ENCODE peak calls at places on chromosomes 1 and 21, in ten cellular contexts. H, L, C, A, I, U, Z, R, Y and D are unnamed samples.

GRCh38 chr1:198717510-198717909 is 78.7 kb downstream of the PTPRC start:
- DNase-seq in H (no peak), L (no peak), C (no peak), A (no peak), I (no peak), U (no peak), Z (no peak), R (no peak), Y (no peak), D (no peak)

GRCh38 chr1:39668111-39668510 is 3.8 kb downstream of the NT5C1A start:
- DNase-seq in H (no peak), L (no peak), C (no peak), A (no peak), I (no peak), U (no peak), Z (no peak), R (no peak), Y (no peak), D (no peak)

GRCh38 chr1:27643626-27644368 is 8.8 kb upstream of the FGR start:
- DNase-seq in H (no peak), L (peak), C (peak), A (peak), I (no peak), U (no peak), Z (peak), R (no peak), Y (peak), D (no peak)

GRCh38 chr1:35557118-35557610 is at the start of gene KIAA0319L:
- DNase-seq in H (no peak), L (peak), C (peak), A (no peak), I (peak), U (no peak), Z (peak), R (peak), Y (peak), D (peak)

GRCh38 chr1:5745776-5746610 is 246.2 kb downstream of the NPHP4 start:
- DNase-seq in H (peak), L (peak), C (peak), A (peak), I (no peak), U (no peak), Z (peak), R (peak), Y (peak), D (peak)

GRCh38 chr1:162323023-162323422 is 53.6 kb downstream of the SPATA46 start:
- DNase-seq in H (no peak), L (no peak), C (no peak), A (peak), I (no peak), U (no peak), Z (no peak), R (no peak), Y (no peak), D (no peak)

GRCh38 chr21:37656899-37657298 is 259.4 kb downstream of the KCNJ6 start:
- DNase-seq in H (no peak), L (no peak), C (no peak), A (no peak), I (no peak), U (no peak), Z (no peak), R (no peak), Y (no peak), D (no peak)

GRCh38 chr21:33904041-33904440 is 11.6 kb downstream of the ATP5PO start:
- DNase-seq in H (no peak), L (no peak), C (no peak), A (no peak), I (no peak), U (no peak), Z (no peak), R (no peak), Y (no peak), D (no peak)

GRCh38 chr1:93042134-93042821 is 36.8 kb upstream of the MTF2 start:
- DNase-seq in H (no peak), L (no peak), C (no peak), A (no peak), I (no peak), U (no peak), Z (no peak), R (no peak), Y (peak), D (no peak)

GRCh38 chr1:171670739-171671138 is 18.3 kb upstream of the MYOC start:
- DNase-seq in H (no peak), L (no peak), C (no peak), A (no peak), I (no peak), U (no peak), Z (no peak), R (no peak), Y (no peak), D (no peak)

GRCh38 chr1:240611619-240612490 is at the start of gene GREM2:
- DNase-seq in H (peak), L (peak), C (peak), A (peak), I (peak), U (peak), Z (peak), R (peak), Y (peak), D (peak)

GRCh38 chr1:109613396-109614147 is 5.8 kb downstream of the GNAT2 start:
- DNase-seq in H (no peak), L (no peak), C (no peak), A (peak), I (no peak), U (no peak), Z (peak), R (no peak), Y (no peak), D (no peak)

GRCh38 chr1:83964153-83964552 is 34.8 kb downstream of the TTLL7 start:
- DNase-seq in H (no peak), L (no peak), C (no peak), A (no peak), I (no peak), U (no peak), Z (no peak), R (no peak), Y (no peak), D (no peak)

GRCh38 chr1:231381729-231382128 is 40.4 kb downstream of the EGLN1 start:
- DNase-seq in H (no peak), L (no peak), C (no peak), A (no peak), I (no peak), U (no peak), Z (peak), R (no peak), Y (no peak), D (no peak)

GRCh38 chr1:224696891-224697765 is 81.0 kb downstream of the CNIH3 start:
- DNase-seq in H (peak), L (no peak), C (no peak), A (peak), I (peak), U (peak), Z (peak), R (no peak), Y (no peak), D (no peak)

GRCh38 chr1:39158330-39159086 is 46.0 kb upstream of the MACF1 start:
- DNase-seq in H (no peak), L (peak), C (no peak), A (peak), I (peak), U (no peak), Z (peak), R (peak), Y (no peak), D (peak)

GRCh38 chr1:203692565-203693470 is 66.2 kb downstream of the ATP2B4 start:
- DNase-seq in H (peak), L (no peak), C (no peak), A (peak), I (peak), U (peak), Z (peak), R (peak), Y (no peak), D (no peak)
- TF ChIP-seq CTCF in H (no peak), L (no peak), C (no peak), A (no peak), I (no peak), U (no peak), Z (no peak), R (no peak), Y (no peak), D (no peak)

DNA sequence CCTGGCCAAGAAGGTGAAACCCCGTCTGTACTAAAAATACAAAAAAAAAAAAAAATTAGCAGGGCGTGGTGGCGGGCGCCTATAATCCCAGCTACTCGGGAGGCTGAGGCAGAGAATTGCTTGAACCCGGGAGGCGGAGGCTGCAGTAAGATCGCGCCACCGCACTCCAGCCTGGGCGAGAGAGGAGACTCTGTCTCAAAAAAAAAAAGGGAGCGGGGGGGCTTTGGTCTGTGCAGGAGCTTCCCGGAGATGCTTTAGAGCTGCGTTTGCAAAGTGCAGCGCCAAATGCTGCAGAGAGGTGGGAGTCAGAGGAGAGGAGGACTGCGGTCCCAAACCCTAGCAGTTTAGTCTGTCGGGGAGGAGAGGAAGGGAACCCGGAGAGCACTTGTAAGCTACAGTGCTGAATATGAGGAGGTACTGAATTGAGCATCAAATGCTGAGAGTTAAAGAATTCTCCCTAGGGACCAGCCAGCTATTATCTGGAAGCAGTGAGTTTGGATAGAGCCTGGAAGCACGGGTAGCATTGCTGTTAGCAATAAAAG is 569 bp downstream of the FALEC start:
- DNase-seq in H (no peak), L (peak), C (peak), A (peak), I (no peak), U (no peak), Z (peak), R (no peak), Y (no peak), D (no peak)
- TF ChIP-seq CTCF in H (peak), L (no peak), C (no peak), A (peak), I (peak), U (peak), Z (no peak), R (peak), Y (no peak), D (no peak)

DNA sequence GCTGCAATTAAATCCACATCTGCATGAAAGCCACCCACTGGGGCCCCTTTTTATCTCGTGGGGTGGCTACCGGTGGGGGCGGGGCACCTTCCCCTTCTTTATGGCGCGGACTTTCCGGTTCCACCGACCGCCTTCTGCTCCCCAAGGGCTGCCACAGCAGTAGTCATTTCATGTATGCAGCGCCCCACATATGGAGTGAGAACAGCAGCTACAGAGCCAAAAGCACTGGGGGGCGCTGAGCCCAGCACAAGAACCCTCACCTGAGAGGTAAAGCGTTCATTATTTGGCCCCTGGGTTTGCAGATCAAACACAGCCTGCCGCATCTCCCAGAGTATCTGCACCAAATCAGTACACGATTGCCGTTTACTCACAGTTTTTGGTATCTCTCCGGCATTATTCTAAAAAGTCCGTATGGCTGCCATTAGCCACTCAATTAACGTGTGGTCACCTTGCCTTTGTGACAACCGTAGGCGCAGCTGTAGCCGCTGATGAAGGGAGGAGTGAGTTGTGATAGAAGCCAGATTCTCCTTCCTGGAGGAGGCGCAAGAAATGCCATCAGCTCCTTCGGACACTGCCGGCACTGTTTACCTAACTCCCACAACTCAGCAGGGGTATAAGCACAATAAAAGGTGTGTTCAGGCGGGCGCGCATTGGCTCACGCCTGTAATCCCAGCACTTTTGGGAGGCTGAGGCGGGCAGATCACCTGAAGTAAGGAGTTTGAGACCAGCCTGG is 30.4 kb upstream of the CR2 start:
- DNase-seq in H (no peak), L (no peak), C (no peak), A (no peak), I (no peak), U (no peak), Z (no peak), R (no peak), Y (no peak), D (no peak)
- TF ChIP-seq CTCF in H (no peak), L (no peak), C (no peak), A (no peak), I (no peak), U (no peak), Z (no peak), R (no peak), Y (no peak), D (no peak)

GRCh38 chr1:205332015-205332791 is 10.7 kb upstream of the NUAK2 start:
- DNase-seq in H (no peak), L (no peak), C (no peak), A (no peak), I (no peak), U (no peak), Z (no peak), R (no peak), Y (no peak), D (no peak)

GRCh38 chr1:205328476-205328875 is 6.9 kb upstream of the NUAK2 start:
- DNase-seq in H (no peak), L (peak), C (no peak), A (no peak), I (no peak), U (no peak), Z (no peak), R (no peak), Y (no peak), D (no peak)

GRCh38 chr1:205326812-205327466 is 5.4 kb upstream of the NUAK2 start:
- DNase-seq in H (no peak), L (no peak), C (no peak), A (peak), I (no peak), U (no peak), Z (no peak), R (no peak), Y (no peak), D (no peak)

GRCh38 chr1:205330161-205330560 is 8.6 kb upstream of the NUAK2 start:
- DNase-seq in H (no peak), L (no peak), C (no peak), A (no peak), I (no peak), U (no peak), Z (no peak), R (no peak), Y (no peak), D (no peak)

DNA sequence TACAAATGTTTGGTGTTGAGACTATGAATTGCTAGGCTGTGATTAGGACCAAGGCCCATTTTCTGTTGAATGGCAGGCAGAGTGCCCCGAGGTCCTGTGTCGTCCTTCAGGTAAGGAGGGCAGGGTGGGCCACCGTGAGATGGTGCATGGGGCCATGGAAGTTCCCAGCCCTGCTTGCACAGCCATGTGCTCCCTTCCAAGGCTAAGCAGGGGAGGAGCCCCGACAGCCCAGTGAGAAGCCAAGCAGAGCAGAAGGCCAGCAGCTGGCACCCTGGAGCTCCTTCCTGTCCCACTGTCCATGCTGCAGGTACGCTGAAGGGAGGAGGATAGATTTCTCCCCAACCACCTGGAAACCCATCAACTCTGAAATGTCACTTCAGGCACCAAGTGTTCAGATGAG is 8.2 kb upstream of the NUAK2 start:
- DNase-seq in H (no peak), L (no peak), C (no peak), A (no peak), I (no peak), U (no peak), Z (no peak), R (no peak), Y (no peak), D (no peak)
- TF ChIP-seq CTCF in H (no peak), L (no peak), C (no peak), A (no peak), I (no peak), U (no peak), Z (no peak), R (no peak), Y (no peak), D (no peak)

DNA sequence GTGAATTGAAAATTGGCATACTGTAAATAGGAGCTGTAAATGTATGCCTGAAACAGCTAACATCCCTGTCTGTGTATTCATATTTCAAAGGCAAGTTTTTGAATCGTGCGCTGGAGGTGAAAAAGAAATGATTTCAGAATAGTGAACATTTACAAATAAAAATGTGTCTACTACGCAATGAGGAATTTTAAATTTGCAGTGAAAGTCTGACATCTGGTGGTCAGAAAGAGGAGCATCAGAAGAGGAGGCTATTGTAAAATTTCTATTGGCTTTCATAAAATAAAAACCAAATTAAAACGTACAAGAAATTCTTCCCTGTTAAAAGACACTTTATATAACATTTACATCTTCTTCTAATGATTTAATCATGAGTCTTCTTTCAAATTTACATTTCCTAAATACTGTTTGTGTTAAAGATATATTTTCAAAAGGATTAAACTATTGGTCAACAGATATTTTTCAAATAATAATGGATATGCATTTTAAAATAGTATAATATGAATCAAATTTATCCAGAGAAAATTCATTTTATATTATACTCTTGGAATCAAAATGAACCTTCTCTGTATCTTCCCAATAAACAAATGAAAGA is 113.7 kb upstream of the RRP15 start:
- DNase-seq in H (peak), L (peak), C (peak), A (peak), I (no peak), U (no peak), Z (no peak), R (no peak), Y (peak), D (no peak)
- TF ChIP-seq CTCF in H (peak), L (peak), C (peak), A (peak), I (peak), U (peak), Z (peak), R (peak), Y (peak), D (peak)

DNA sequence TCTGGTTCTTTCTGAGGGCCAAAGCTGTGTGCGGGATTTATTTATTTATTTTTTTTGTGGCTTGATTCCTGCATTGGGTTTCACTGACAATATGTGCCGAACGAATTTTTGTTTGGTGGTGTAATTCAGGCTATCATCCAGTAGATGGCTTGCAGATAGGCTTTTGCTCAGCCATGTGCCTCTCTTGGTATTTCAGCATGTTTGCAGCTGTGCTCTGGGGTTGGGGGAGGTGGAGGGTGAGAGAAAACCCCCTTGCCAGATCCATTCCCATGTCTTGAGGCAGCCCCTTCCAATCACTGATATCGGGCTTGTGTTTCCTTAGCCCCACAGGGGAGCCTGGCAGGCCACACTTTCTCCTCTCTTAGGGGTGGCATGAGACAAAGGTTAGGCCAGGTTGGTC is 302.4 kb downstream of the PTGER3 start:
- DNase-seq in H (no peak), L (no peak), C (no peak), A (no peak), I (no peak), U (no peak), Z (no peak), R (no peak), Y (no peak), D (no peak)
- TF ChIP-seq CTCF in H (peak), L (peak), C (peak), A (peak), I (peak), U (peak), Z (peak), R (no peak), Y (no peak), D (peak)

DNA sequence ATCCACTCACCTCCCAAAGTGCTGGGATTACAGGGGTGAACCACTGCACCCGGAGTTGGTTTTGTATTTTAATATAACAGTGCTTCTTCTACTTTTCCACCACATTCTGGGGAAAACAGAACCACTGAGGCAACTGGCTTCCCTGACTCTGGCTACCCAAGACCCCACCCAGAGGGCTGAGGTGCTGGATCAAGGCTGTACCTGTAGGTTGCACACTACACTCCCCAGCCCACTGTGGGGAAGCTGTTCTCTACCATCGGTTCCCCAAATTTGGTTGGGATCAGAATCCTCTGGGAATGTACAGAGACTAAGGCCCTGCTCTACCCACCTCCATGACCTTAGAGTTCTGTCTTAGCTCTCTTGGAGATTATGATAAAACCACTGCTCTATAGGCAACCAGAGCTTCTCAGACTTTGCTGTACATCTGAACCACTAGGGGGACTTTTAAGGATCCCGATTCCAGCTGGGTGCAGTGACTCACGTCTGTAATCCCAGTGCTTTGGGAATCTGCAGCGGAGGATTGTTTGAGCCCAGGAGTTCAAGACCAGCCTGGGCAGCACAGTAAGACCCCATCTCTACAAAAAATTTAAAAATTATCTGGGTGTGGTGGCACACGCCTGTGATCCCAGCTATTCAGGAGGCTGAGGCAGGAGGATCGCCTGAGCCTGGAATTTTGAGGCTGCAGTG is 51.6 kb downstream of the GNG4 start:
- DNase-seq in H (peak), L (no peak), C (no peak), A (peak), I (no peak), U (no peak), Z (peak), R (no peak), Y (no peak), D (no peak)
- TF ChIP-seq CTCF in H (peak), L (peak), C (peak), A (peak), I (peak), U (peak), Z (peak), R (no peak), Y (no peak), D (peak)